ENCODE peak calls at places on chromosomes 7 and 10, in seven cellular contexts. A, O, P, X, N, Z and C are unnamed samples.

GRCh38 chr10:97810476-97810875 is 38.7 kb upstream of the SFRP5 start:
- DNase-seq in A (peak; percentile 71), O (no peak), P (no peak), X (no peak), N (no peak), Z (peak; percentile 9), C (no peak)

GRCh38 chr7:22671177-22671879 is 55.7 kb upstream of the IL6 start:
- DNase-seq in A (peak; percentile 74), O (no peak), P (no peak), X (no peak), N (no peak), Z (no peak), C (no peak)

GRCh38 chr10:60732240-60733188 is 45.8 kb upstream of the CDK1 start:
- DNase-seq in A (no peak), O (no peak), P (no peak), X (peak; percentile 50), N (no peak), Z (no peak), C (no peak)

GRCh38 chr10:46515402-46516192 is 40.9 kb downstream of the GPRIN2 start:
- DNase-seq in A (no peak), O (no peak), P (peak; percentile 23), X (no peak), N (no peak), Z (no peak), C (peak; percentile 27)

GRCh38 chr7:97145068-97145467 is 27.6 kb downstream of the SDHAF3 start:
- DNase-seq in A (peak; percentile 29), O (no peak), P (no peak), X (no peak), N (no peak), Z (peak; percentile 32), C (no peak)

GRCh38 chr7:74657692-74658170 is at the start of gene GTF2I:
- DNase-seq in A (no peak), O (no peak), P (no peak), X (no peak), N (no peak), Z (no peak), C (no peak)

GRCh38 chr10:22618081-22618785 is 96.1 kb downstream of the PIP4K2A start:
- DNase-seq in A (peak; percentile 85), O (no peak), P (no peak), X (no peak), N (no peak), Z (peak; percentile 84), C (no peak)

GRCh38 chr7:96238474-96238873 is 83.4 kb downstream of the SLC25A13 start:
- DNase-seq in A (peak; percentile 52), O (no peak), P (no peak), X (no peak), N (no peak), Z (no peak), C (no peak)

GRCh38 chr10:86387221-86387794 is 20.7 kb upstream of the GRID1 start:
- DNase-seq in A (no peak), O (no peak), P (no peak), X (no peak), N (peak; percentile 38), Z (no peak), C (no peak)

GRCh38 chr7:26500749-26501352 is 209.2 kb downstream of the SNX10 start:
- DNase-seq in A (peak; percentile 18), O (no peak), P (no peak), X (no peak), N (no peak), Z (peak; percentile 22), C (no peak)

GRCh38 chr7:1693419-1693990 is 23.4 kb downstream of the ELFN1 start:
- DNase-seq in A (no peak), O (peak; percentile 20), P (peak; percentile 26), X (no peak), N (peak; percentile 60), Z (no peak), C (peak; percentile 33)

GRCh38 chr7:2157473-2158279 is 75.1 kb downstream of the MAD1L1 start:
- DNase-seq in A (peak; percentile 98), O (no peak), P (peak; percentile 79), X (no peak), N (peak; percentile 75), Z (no peak), C (no peak)

GRCh38 chr7:101846006-101846405 is 28.6 kb downstream of the CUX1 start:
- DNase-seq in A (no peak), O (no peak), P (no peak), X (no peak), N (no peak), Z (no peak), C (no peak)

GRCh38 chr10:80509403-80510161 is 28.1 kb upstream of the SH2D4B start:
- DNase-seq in A (peak; percentile 90), O (no peak), P (no peak), X (no peak), N (no peak), Z (no peak), C (peak; percentile 36)

GRCh38 chr7:11557627-11558026 is 274.4 kb downstream of the THSD7A start:
- DNase-seq in A (peak; percentile 17), O (no peak), P (no peak), X (no peak), N (no peak), Z (peak; percentile 5), C (no peak)

GRCh38 chr7:21076054-21076453 is 289.4 kb upstream of the SP8 start:
- DNase-seq in A (no peak), O (no peak), P (no peak), X (no peak), N (no peak), Z (peak; percentile 39), C (no peak)

GRCh38 chr10:955127-955819 is 23.8 kb upstream of the LARP4B start:
- DNase-seq in A (no peak), O (no peak), P (no peak), X (no peak), N (no peak), Z (no peak), C (no peak)

GRCh38 chr7:128940494-128941322 is 3.0 kb downstream of the IRF5 start:
- DNase-seq in A (no peak), O (no peak), P (no peak), X (no peak), N (peak; percentile 88), Z (no peak), C (peak; percentile 89)

GRCh38 chr10:24542314-24543270 is 181.1 kb downstream of the ARHGAP21 start:
- DNase-seq in A (no peak), O (no peak), P (no peak), X (no peak), N (no peak), Z (no peak), C (no peak)

GRCh38 chr10:6647811-6648526 is 67.9 kb upstream of the PRKCQ start:
- DNase-seq in A (peak; percentile 14), O (no peak), P (peak; percentile 75), X (peak; percentile 46), N (peak; percentile 66), Z (peak; percentile 36), C (no peak)
- TF ChIP-seq CTCF in A (peak; percentile 58), O (no peak), P (peak; percentile 66), X (peak; percentile 93), N (peak; percentile 73), Z (peak; percentile 68), C (peak; percentile 94)

GRCh38 chr10:17851611-17852010 is 42.5 kb downstream of the MRC1 start:
- DNase-seq in A (no peak), O (no peak), P (peak; percentile 51), X (no peak), N (peak; percentile 79), Z (no peak), C (peak; percentile 77)

GRCh38 chr10:17850526-17850925 is 41.4 kb downstream of the MRC1 start:
- DNase-seq in A (no peak), O (no peak), P (no peak), X (no peak), N (no peak), Z (no peak), C (no peak)

GRCh38 chr10:17848646-17849045 is 39.5 kb downstream of the MRC1 start:
- DNase-seq in A (peak; percentile 2), O (no peak), P (no peak), X (no peak), N (no peak), Z (no peak), C (no peak)

GRCh38 chr10:17847586-17848296 is 38.6 kb downstream of the MRC1 start:
- DNase-seq in A (peak; percentile 13), O (no peak), P (no peak), X (no peak), N (no peak), Z (no peak), C (no peak)
- TF ChIP-seq CTCF in A (peak; percentile 44), O (no peak), P (peak; percentile 65), X (no peak), N (peak; percentile 47), Z (no peak), C (peak; percentile 70)

GRCh38 chr10:125162181-125162906 is 2.0 kb upstream of the CTBP2 start:
- DNase-seq in A (no peak), O (no peak), P (no peak), X (no peak), N (peak; percentile 72), Z (no peak), C (no peak)

GRCh38 chr10:125161570-125162139 is 1.3 kb upstream of the CTBP2 start:
- DNase-seq in A (no peak), O (no peak), P (no peak), X (no peak), N (peak; percentile 73), Z (no peak), C (no peak)

GRCh38 chr10:125159932-125160855 is at the start of gene CTBP2:
- DNase-seq in A (peak; percentile 54), O (no peak), P (no peak), X (no peak), N (peak; percentile 78), Z (no peak), C (no peak)

GRCh38 chr10:125159486-125159931 is 854 bp downstream of the CTBP2 start:
- DNase-seq in A (no peak), O (no peak), P (no peak), X (no peak), N (peak; percentile 79), Z (no peak), C (no peak)

GRCh38 chr10:125160856-125161569 is 650 bp upstream of the CTBP2 start:
- DNase-seq in A (peak; percentile 89), O (no peak), P (peak; percentile 56), X (no peak), N (peak; percentile 91), Z (no peak), C (peak; percentile 85)
- TF ChIP-seq CTCF in A (no peak), O (no peak), P (no peak), X (no peak), N (peak; percentile 53), Z (no peak), C (no peak)

DNA sequence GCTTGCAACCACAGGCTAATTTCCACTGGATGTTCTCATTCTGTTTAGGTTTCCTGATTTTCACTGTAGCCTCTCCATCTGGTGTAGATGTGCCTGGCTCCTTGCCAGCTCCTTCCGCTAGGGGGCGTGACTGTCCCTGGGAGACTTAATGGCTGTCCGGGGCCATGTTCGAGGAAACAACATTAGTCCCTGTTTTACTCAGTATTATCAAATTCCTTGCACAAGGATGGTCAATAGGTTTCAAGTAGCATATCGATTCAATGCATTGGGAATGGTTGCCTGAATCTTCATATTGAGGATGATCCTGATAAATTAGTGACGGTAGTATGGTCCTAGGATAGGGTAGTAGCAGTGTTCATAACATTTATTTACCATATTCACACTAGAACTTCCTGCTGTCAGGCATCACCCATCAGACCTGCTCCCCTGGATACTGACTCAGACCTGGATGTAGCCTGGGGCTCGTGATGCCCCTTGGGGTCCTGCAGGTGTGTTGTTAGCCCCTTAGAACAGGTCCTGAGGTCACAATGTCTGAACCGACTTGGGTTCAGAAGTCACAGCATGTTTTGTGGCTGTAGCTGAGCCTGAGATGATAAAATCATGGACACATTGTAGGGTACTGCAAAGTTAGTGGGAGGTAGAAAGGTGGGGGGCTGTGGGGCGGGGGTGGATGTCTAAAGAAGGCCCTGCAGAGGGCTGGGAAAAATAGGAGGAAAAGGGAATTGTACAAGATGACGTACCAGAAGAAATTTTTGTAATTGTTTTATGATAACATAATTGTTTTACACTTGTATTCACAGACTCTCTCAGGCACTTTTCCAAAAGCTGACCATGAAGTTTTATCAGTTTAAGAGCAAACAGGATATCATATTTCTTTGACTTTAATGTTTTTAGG is 8.9 kb upstream of the EXOC6 start:
- DNase-seq in A (peak; percentile 70), O (no peak), P (no peak), X (peak; percentile 28), N (peak; percentile 79), Z (peak; percentile 34), C (peak; percentile 52)
- TF ChIP-seq CTCF in A (no peak), O (no peak), P (no peak), X (peak; percentile 24), N (peak; percentile 31), Z (peak; percentile 54), C (peak; percentile 55)